ENCODE peak calls at places on chromosomes 3 and 15, in five cellular contexts. C is iPS DF 6.9, U is sigmoid colon, N is Panc1, X is cardiac muscle cell. A is an unnamed sample.

GRCh38 chr3:111541391-111541790 is 606 bp upstream of the CD96 start:
- DNase-seq in C (no peak), U (no peak), N (no peak), X (peak; percentile 61), A (no peak)

GRCh38 chr3:20422391-20422790 is 236.4 kb upstream of the SGO1 start:
- DNase-seq in C (no peak), U (no peak), N (no peak), X (no peak), A (no peak)

GRCh38 chr3:125051715-125052581 is 3.8 kb downstream of the HEG1 start:
- DNase-seq in C (no peak), U (peak; percentile 88), N (no peak), X (peak; percentile 79), A (no peak)

GRCh38 chr3:64518950-64519349 is 168.8 kb downstream of the ADAMTS9 start:
- DNase-seq in C (no peak), U (no peak), N (no peak), X (peak; percentile 57), A (no peak)

GRCh38 chr3:196399485-196399945 is 32.7 kb downstream of the UBXN7 start:
- DNase-seq in C (no peak), U (no peak), N (no peak), X (peak; percentile 53), A (no peak)

GRCh38 chr3:188747487-188747886 is 424.3 kb upstream of the TPRG1 start:
- DNase-seq in C (no peak), U (no peak), N (no peak), X (no peak), A (no peak)

GRCh38 chr3:56468184-56469106 is at the start of gene ERC2:
- DNase-seq in C (peak; percentile 58), U (no peak), N (no peak), X (peak; percentile 45), A (no peak)

GRCh38 chr15:39770748-39771689 is 11.6 kb downstream of the FSIP1 start:
- DNase-seq in C (no peak), U (peak; percentile 66), N (no peak), X (peak; percentile 60), A (no peak)

GRCh38 chr15:88194162-88194561 is 62.4 kb downstream of the NTRK3 start:
- DNase-seq in C (no peak), U (no peak), N (no peak), X (no peak), A (no peak)

GRCh38 chr3:5149306-5149880 is 27.3 kb downstream of the ARL8B start:
- DNase-seq in C (no peak), U (no peak), N (no peak), X (no peak), A (no peak)

GRCh38 chr3:167941234-167941995 is 154.3 kb downstream of the GOLIM4 start:
- DNase-seq in C (no peak), U (peak; percentile 69), N (no peak), X (peak; percentile 98), A (no peak)

GRCh38 chr3:179067291-179067690 is 4.3 kb downstream of the ZMAT3 start:
- DNase-seq in C (no peak), U (no peak), N (no peak), X (no peak), A (no peak)

GRCh38 chr15:55707523-55707922 is 35.4 kb downstream of the PRTG start:
- DNase-seq in C (no peak), U (no peak), N (no peak), X (no peak), A (no peak)

GRCh38 chr15:89057506-89058133 is 30.6 kb upstream of the ABHD2 start:
- DNase-seq in C (peak; percentile 64), U (peak; percentile 91), N (peak; percentile 62), X (peak; percentile 84), A (peak; percentile 97)

GRCh38 chr15:98442379-98442833 is 205.9 kb upstream of the IGF1R start:
- DNase-seq in C (peak; percentile 63), U (no peak), N (peak; percentile 36), X (peak; percentile 82), A (peak; percentile 89)

GRCh38 chr3:101829066-101829830 is 20.1 kb upstream of the NFKBIZ start:
- DNase-seq in C (no peak), U (peak; percentile 92), N (no peak), X (peak; percentile 74), A (no peak)

GRCh38 chr3:194265505-194265892 is 85.6 kb downstream of the CPN2 start:
- DNase-seq in C (no peak), U (peak; percentile 98), N (no peak), X (peak; percentile 99), A (no peak)

GRCh38 chr3:161409858-161410257 is 38.5 kb upstream of the SPTSSB start:
- DNase-seq in C (no peak), U (no peak), N (no peak), X (no peak), A (no peak)

GRCh38 chr3:161349529-161350278 is 21.6 kb downstream of the SPTSSB start:
- DNase-seq in C (no peak), U (no peak), N (no peak), X (peak; percentile 89), A (no peak)

GRCh38 chr15:79132770-79133169 is 42.2 kb upstream of the RASGRF1 start:
- DNase-seq in C (no peak), U (no peak), N (no peak), X (no peak), A (no peak)

GRCh38 chr3:60294181-60294580 is 957.1 kb downstream of the FHIT start:
- DNase-seq in C (no peak), U (no peak), N (no peak), X (peak; percentile 74), A (no peak)

GRCh38 chr3:126910231-126910630 is 72.7 kb upstream of the PLXNA1 start:
- DNase-seq in C (no peak), U (peak; percentile 32), N (no peak), X (no peak), A (no peak)

GRCh38 chr3:14824646-14825045 is 5.9 kb downstream of the FGD5 start:
- DNase-seq in C (no peak), U (no peak), N (no peak), X (no peak), A (no peak)
- H3K27me3 ChIP-seq in C (no peaks in the 10 kb centered on the region), U (no peaks in the 10 kb centered on the region), N (peaks cover 13% of the 10 kb centered on the region), X (no peaks in the 10 kb centered on the region), A (no peaks in the 10 kb centered on the region)

GRCh38 chr3:72903004-72903403 is 15.2 kb downstream of the GXYLT2 start:
- DNase-seq in C (no peak), U (no peak), N (peak; percentile 42), X (peak; percentile 67), A (no peak)

GRCh38 chr3:72899349-72899765 is 11.5 kb downstream of the GXYLT2 start:
- DNase-seq in C (no peak), U (no peak), N (no peak), X (no peak), A (no peak)

GRCh38 chr3:72904156-72904555 is 16.3 kb downstream of the GXYLT2 start:
- DNase-seq in C (no peak), U (no peak), N (no peak), X (no peak), A (no peak)

GRCh38 chr3:72900048-72900447 is 12.2 kb downstream of the GXYLT2 start:
- DNase-seq in C (no peak), U (no peak), N (no peak), X (no peak), A (no peak)

DNA sequence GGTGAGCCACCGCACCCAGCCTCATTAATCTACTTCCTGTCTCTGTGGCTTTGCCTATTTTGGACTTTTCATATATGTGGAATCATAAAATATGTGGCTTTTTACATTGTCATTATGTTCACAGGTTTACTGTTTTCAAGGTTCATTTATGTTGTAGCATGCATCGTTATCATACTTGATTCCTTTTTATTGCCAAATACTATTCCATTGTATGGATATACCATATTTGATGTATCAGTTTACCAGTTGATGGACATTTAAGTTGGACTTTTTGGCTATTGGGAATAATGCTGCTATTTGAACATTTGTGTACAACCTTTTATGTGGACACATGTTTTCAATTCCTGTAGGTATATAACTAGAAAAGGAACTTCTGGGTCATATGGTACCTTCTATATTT is 14.0 kb downstream of the GXYLT2 start:
- DNase-seq in C (no peak), U (no peak), N (no peak), X (no peak), A (no peak)
- H3K27me3 ChIP-seq in C (no peaks in the 10 kb centered on the region), U (no peaks in the 10 kb centered on the region), N (no peaks in the 10 kb centered on the region), X (no peaks in the 10 kb centered on the region), A (no peaks in the 10 kb centered on the region)

GRCh38 chr15:77620960-77621647 is 11.6 kb downstream of the LINGO1 start:
- DNase-seq in C (no peak), U (no peak), N (no peak), X (no peak), A (no peak)

GRCh38 chr15:77621847-77622211 is 10.9 kb downstream of the LINGO1 start:
- DNase-seq in C (no peak), U (no peak), N (no peak), X (no peak), A (no peak)

GRCh38 chr15:77620297-77620696 is 12.4 kb downstream of the LINGO1 start:
- DNase-seq in C (no peak), U (no peak), N (no peak), X (no peak), A (no peak)

GRCh38 chr15:77617507-77618285 is 15.0 kb downstream of the LINGO1 start:
- DNase-seq in C (no peak), U (no peak), N (no peak), X (no peak), A (no peak)

DNA sequence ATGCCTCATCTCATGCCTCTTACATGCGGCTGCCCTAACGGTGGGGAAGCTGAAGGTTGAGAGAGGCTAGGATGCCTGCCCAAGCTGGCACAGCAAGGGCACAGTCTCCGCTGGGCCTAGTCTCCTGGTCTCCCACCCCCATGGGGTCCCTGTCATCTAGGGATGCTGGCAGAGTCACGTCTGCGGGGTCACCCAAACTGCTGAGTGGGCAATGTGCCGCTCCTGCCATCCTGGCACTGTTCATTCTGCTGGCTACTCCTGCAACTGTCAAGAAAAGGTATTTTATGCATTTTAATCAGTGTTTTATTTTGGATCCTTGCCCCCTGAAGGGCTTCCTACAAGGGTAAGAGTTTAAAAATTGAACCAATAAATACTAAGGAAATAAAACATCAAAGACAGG is 12.8 kb downstream of the LINGO1 start:
- DNase-seq in C (no peak), U (no peak), N (no peak), X (no peak), A (no peak)
- H3K27me3 ChIP-seq in C (no peaks in the 10 kb centered on the region), U (no peaks in the 10 kb centered on the region), N (no peaks in the 10 kb centered on the region), X (no peaks in the 10 kb centered on the region), A (no peaks in the 10 kb centered on the region)

GRCh38 chr3:147411235-147411607 is 2.1 kb downstream of the ZIC1 start:
- DNase-seq in C (no peak), U (no peak), N (no peak), X (peak; percentile 40), A (peak; percentile 55)

GRCh38 chr3:147410518-147411234 is 1.5 kb downstream of the ZIC1 start:
- DNase-seq in C (no peak), U (no peak), N (no peak), X (peak; percentile 28), A (peak; percentile 70)

GRCh38 chr3:147409143-147410121 is at the start of gene ZIC1:
- DNase-seq in C (no peak), U (no peak), N (no peak), X (no peak), A (no peak)

GRCh38 chr3:147411777-147412176 is 2.6 kb downstream of the ZIC1 start:
- DNase-seq in C (no peak), U (no peak), N (no peak), X (no peak), A (no peak)

GRCh38 chr3:147410126-147410517 is 957 bp downstream of the ZIC1 start:
- DNase-seq in C (no peak), U (no peak), N (no peak), X (no peak), A (no peak)
- H3K27me3 ChIP-seq in C (peaks cover 77% of the 10 kb centered on the region), U (peaks cover 78% of the 10 kb centered on the region), N (no peaks in the 10 kb centered on the region), X (peaks cover 100% of the 10 kb centered on the region), A (peaks cover 100% of the 10 kb centered on the region)

A was measured in esophagus muscularis mucosa.